ENCODE peak calls at places on chromosomes 7 and 10, in nine cellular contexts. One of them, this sample, is unnamed.

GRCh38 chr10:103991393-103992128 is 24.6 kb downstream of the SLK start:
- DNase-seq in breast epithelium: no peak
- DNase-seq in suprapubic skin: no peak
- DNase-seq in transverse colon: no peak
- DNase-seq in prostate gland: no peak
- DNase-seq in SK-N-SH: no peak
- DNase-seq in K562: no peak
- DNase-seq in HCT116: no peak
- DNase-seq in Panc1: no peak
- DNase-seq in this sample: no peak

GRCh38 chr7:133602291-133602690 is 349.4 kb downstream of the EXOC4 start:
- DNase-seq in suprapubic skin: no peak
- DNase-seq in Panc1: no peak
- DNase-seq in breast epithelium: no peak
- DNase-seq in prostate gland: no peak
- DNase-seq in K562: no peak
- DNase-seq in HCT116: no peak
- DNase-seq in transverse colon: no peak
- DNase-seq in SK-N-SH: no peak
- DNase-seq in this sample: no peak

GRCh38 chr7:134553976-134554375 is 5.1 kb downstream of the AKR1B15 start:
- DNase-seq in transverse colon: no peak
- DNase-seq in SK-N-SH: no peak
- DNase-seq in suprapubic skin: no peak
- DNase-seq in prostate gland: no peak
- DNase-seq in Panc1: no peak
- DNase-seq in breast epithelium: no peak
- DNase-seq in HCT116: no peak
- DNase-seq in K562: peak; percentile 29
- DNase-seq in this sample: no peak

GRCh38 chr7:101871351-101871750 is 53.9 kb downstream of the CUX1 start:
- DNase-seq in HCT116: no peak
- DNase-seq in K562: no peak
- DNase-seq in suprapubic skin: no peak
- DNase-seq in prostate gland: no peak
- DNase-seq in transverse colon: no peak
- DNase-seq in Panc1: no peak
- DNase-seq in SK-N-SH: no peak
- DNase-seq in breast epithelium: no peak
- DNase-seq in this sample: no peak

GRCh38 chr7:30674420-30674819 is 7.8 kb downstream of the CRHR2 start:
- DNase-seq in K562: no peak
- DNase-seq in transverse colon: no peak
- DNase-seq in breast epithelium: no peak
- DNase-seq in Panc1: no peak
- DNase-seq in prostate gland: no peak
- DNase-seq in suprapubic skin: no peak
- DNase-seq in HCT116: no peak
- DNase-seq in SK-N-SH: peak; percentile 62
- DNase-seq in this sample: no peak

GRCh38 chr10:69629897-69630650 is at the start of gene FAM241B:
- DNase-seq in HCT116: peak; percentile 45
- DNase-seq in suprapubic skin: peak; percentile 81
- DNase-seq in SK-N-SH: peak; percentile 97
- DNase-seq in breast epithelium: peak; percentile 78
- DNase-seq in transverse colon: peak; percentile 84
- DNase-seq in prostate gland: peak; percentile 71
- DNase-seq in Panc1: no peak
- DNase-seq in K562: peak; percentile 83
- DNase-seq in this sample: peak; percentile 81

GRCh38 chr10:1183746-1184145 is 127.6 kb downstream of the WDR37 start:
- DNase-seq in transverse colon: no peak
- DNase-seq in prostate gland: no peak
- DNase-seq in K562: no peak
- DNase-seq in HCT116: no peak
- DNase-seq in SK-N-SH: no peak
- DNase-seq in breast epithelium: peak; percentile 33
- DNase-seq in Panc1: no peak
- DNase-seq in suprapubic skin: no peak
- DNase-seq in this sample: no peak

GRCh38 chr10:543131-543530 is 146.3 kb downstream of the DIP2C start:
- DNase-seq in SK-N-SH: peak; percentile 51
- DNase-seq in breast epithelium: no peak
- DNase-seq in HCT116: no peak
- DNase-seq in Panc1: no peak
- DNase-seq in suprapubic skin: no peak
- DNase-seq in K562: no peak
- DNase-seq in prostate gland: no peak
- DNase-seq in transverse colon: no peak
- DNase-seq in this sample: no peak

GRCh38 chr10:126165865-126166264 is 222.4 kb downstream of the ADAM12 start:
- DNase-seq in HCT116: no peak
- DNase-seq in prostate gland: no peak
- DNase-seq in breast epithelium: no peak
- DNase-seq in suprapubic skin: no peak
- DNase-seq in Panc1: no peak
- DNase-seq in transverse colon: no peak
- DNase-seq in K562: no peak
- DNase-seq in SK-N-SH: no peak
- DNase-seq in this sample: no peak

GRCh38 chr7:81244213-81244612 is 325.4 kb upstream of the SEMA3C start:
- DNase-seq in prostate gland: no peak
- DNase-seq in suprapubic skin: no peak
- DNase-seq in SK-N-SH: no peak
- DNase-seq in transverse colon: no peak
- DNase-seq in Panc1: no peak
- DNase-seq in breast epithelium: no peak
- DNase-seq in K562: peak; percentile 20
- DNase-seq in HCT116: peak; percentile 42
- DNase-seq in this sample: no peak

GRCh38 chr7:76220185-76221057 is 18.7 kb downstream of the SRRM3 start:
- DNase-seq in breast epithelium: no peak
- DNase-seq in K562: peak; percentile 52
- DNase-seq in prostate gland: no peak
- DNase-seq in transverse colon: no peak
- DNase-seq in Panc1: no peak
- DNase-seq in SK-N-SH: peak; percentile 81
- DNase-seq in HCT116: no peak
- DNase-seq in suprapubic skin: no peak
- DNase-seq in this sample: no peak

GRCh38 chr7:70285176-70285575 is 686.9 kb downstream of the AUTS2 start:
- DNase-seq in SK-N-SH: no peak
- DNase-seq in Panc1: no peak
- DNase-seq in suprapubic skin: no peak
- DNase-seq in prostate gland: no peak
- DNase-seq in HCT116: no peak
- DNase-seq in breast epithelium: no peak
- DNase-seq in transverse colon: no peak
- DNase-seq in K562: no peak
- DNase-seq in this sample: no peak

GRCh38 chr10:89553064-89553734 is 17.8 kb upstream of the SLC16A12 start:
- DNase-seq in prostate gland: no peak
- DNase-seq in breast epithelium: no peak
- DNase-seq in Panc1: peak; percentile 32
- DNase-seq in HCT116: peak; percentile 82
- DNase-seq in K562: no peak
- DNase-seq in transverse colon: no peak
- DNase-seq in SK-N-SH: no peak
- DNase-seq in suprapubic skin: no peak
- DNase-seq in this sample: no peak

GRCh38 chr10:47058961-47059391 is 147.7 kb downstream of the PTPN20 start:
- DNase-seq in transverse colon: no peak
- DNase-seq in breast epithelium: peak; percentile 34
- DNase-seq in Panc1: no peak
- DNase-seq in prostate gland: no peak
- DNase-seq in suprapubic skin: peak; percentile 67
- DNase-seq in HCT116: no peak
- DNase-seq in K562: no peak
- DNase-seq in SK-N-SH: no peak
- DNase-seq in this sample: no peak

GRCh38 chr7:69095649-69096048 is 502.6 kb upstream of the AUTS2 start:
- DNase-seq in suprapubic skin: no peak
- DNase-seq in breast epithelium: no peak
- DNase-seq in SK-N-SH: no peak
- DNase-seq in transverse colon: no peak
- DNase-seq in prostate gland: no peak
- DNase-seq in Panc1: no peak
- DNase-seq in HCT116: no peak
- DNase-seq in K562: no peak
- DNase-seq in this sample: no peak

GRCh38 chr7:77797734-77798393 is 370 bp downstream of the TMEM60 start:
- DNase-seq in HCT116: no peak
- DNase-seq in Panc1: no peak
- DNase-seq in SK-N-SH: peak; percentile 30
- DNase-seq in prostate gland: no peak
- DNase-seq in breast epithelium: no peak
- DNase-seq in K562: peak; percentile 56
- DNase-seq in transverse colon: peak; percentile 47
- DNase-seq in suprapubic skin: no peak
- DNase-seq in this sample: peak; percentile 93

GRCh38 chr10:18738835-18739234 is 79.6 kb downstream of the ARL5B start:
- DNase-seq in Panc1: no peak
- DNase-seq in prostate gland: no peak
- DNase-seq in suprapubic skin: no peak
- DNase-seq in K562: no peak
- DNase-seq in breast epithelium: no peak
- DNase-seq in HCT116: no peak
- DNase-seq in transverse colon: no peak
- DNase-seq in SK-N-SH: no peak
- DNase-seq in this sample: no peak

GRCh38 chr7:77427996-77428603 is 12.0 kb upstream of the GSAP start:
- DNase-seq in suprapubic skin: no peak
- DNase-seq in prostate gland: no peak
- DNase-seq in K562: no peak
- DNase-seq in transverse colon: peak; percentile 19
- DNase-seq in breast epithelium: no peak
- DNase-seq in SK-N-SH: no peak
- DNase-seq in HCT116: no peak
- DNase-seq in Panc1: no peak
- DNase-seq in this sample: no peak

GRCh38 chr10:78410046-78410965 is 376.6 kb downstream of the RPS24 start:
- DNase-seq in Panc1: no peak
- DNase-seq in SK-N-SH: no peak
- DNase-seq in transverse colon: no peak
- DNase-seq in suprapubic skin: peak; percentile 61
- DNase-seq in HCT116: no peak
- DNase-seq in breast epithelium: no peak
- DNase-seq in prostate gland: no peak
- DNase-seq in K562: no peak
- DNase-seq in this sample: no peak

GRCh38 chr7:30750574-30751256 is 1.2 kb upstream of the INMT start:
- DNase-seq in transverse colon: peak; percentile 62
- DNase-seq in Panc1: no peak
- DNase-seq in HCT116: no peak
- DNase-seq in K562: no peak
- DNase-seq in breast epithelium: no peak
- DNase-seq in SK-N-SH: no peak
- DNase-seq in suprapubic skin: no peak
- DNase-seq in prostate gland: peak; percentile 17
- DNase-seq in this sample: no peak

GRCh38 chr10:43202657-43203490 is 64.0 kb downstream of the RASGEF1A start:
- DNase-seq in prostate gland: no peak
- DNase-seq in SK-N-SH: peak; percentile 29
- DNase-seq in HCT116: no peak
- DNase-seq in transverse colon: peak; percentile 46
- DNase-seq in K562: peak; percentile 95
- DNase-seq in suprapubic skin: peak; percentile 79
- DNase-seq in Panc1: no peak
- DNase-seq in breast epithelium: peak; percentile 50
- DNase-seq in this sample: no peak

GRCh38 chr7:130899638-130900401 is 165.8 kb upstream of the KLF14 start:
- DNase-seq in K562: no peak
- DNase-seq in suprapubic skin: no peak
- DNase-seq in SK-N-SH: no peak
- DNase-seq in transverse colon: peak; percentile 83
- DNase-seq in Panc1: peak; percentile 72
- DNase-seq in breast epithelium: no peak
- DNase-seq in prostate gland: no peak
- DNase-seq in HCT116: no peak
- DNase-seq in this sample: no peak
- TF ChIP-seq POLR2AphosphoS5 in K562: no peak
- TF ChIP-seq POLR2AphosphoS5 in suprapubic skin: no peak
- TF ChIP-seq POLR2AphosphoS5 in SK-N-SH: peak; percentile 64
- TF ChIP-seq POLR2AphosphoS5 in transverse colon: peak; percentile 76
- TF ChIP-seq POLR2AphosphoS5 in Panc1: peak; percentile 36
- TF ChIP-seq POLR2AphosphoS5 in breast epithelium: no peak
- TF ChIP-seq POLR2AphosphoS5 in prostate gland: peak; percentile 64
- TF ChIP-seq POLR2AphosphoS5 in HCT116: peak; percentile 63
- TF ChIP-seq POLR2AphosphoS5 in this sample: no peak

GRCh38 chr7:157703534-157704195 is 366.9 kb downstream of the DNAJB6 start:
- DNase-seq in Panc1: no peak
- DNase-seq in K562: no peak
- DNase-seq in suprapubic skin: peak; percentile 61
- DNase-seq in HCT116: no peak
- DNase-seq in breast epithelium: peak; percentile 20
- DNase-seq in transverse colon: peak; percentile 2
- DNase-seq in SK-N-SH: no peak
- DNase-seq in prostate gland: no peak
- DNase-seq in this sample: no peak
- H3K9me3 ChIP-seq in Panc1: no peaks in the 10 kb centered on the region
- H3K9me3 ChIP-seq in K562: no peaks in the 10 kb centered on the region
- H3K9me3 ChIP-seq in suprapubic skin: no peaks in the 10 kb centered on the region
- H3K9me3 ChIP-seq in HCT116: no peaks in the 10 kb centered on the region
- H3K9me3 ChIP-seq in breast epithelium: no peaks in the 10 kb centered on the region
- H3K9me3 ChIP-seq in transverse colon: no peaks in the 10 kb centered on the region
- H3K9me3 ChIP-seq in SK-N-SH: no peaks in the 10 kb centered on the region
- H3K9me3 ChIP-seq in prostate gland: no peaks in the 10 kb centered on the region
- H3K9me3 ChIP-seq in this sample: no peaks in the 10 kb centered on the region

DNA sequence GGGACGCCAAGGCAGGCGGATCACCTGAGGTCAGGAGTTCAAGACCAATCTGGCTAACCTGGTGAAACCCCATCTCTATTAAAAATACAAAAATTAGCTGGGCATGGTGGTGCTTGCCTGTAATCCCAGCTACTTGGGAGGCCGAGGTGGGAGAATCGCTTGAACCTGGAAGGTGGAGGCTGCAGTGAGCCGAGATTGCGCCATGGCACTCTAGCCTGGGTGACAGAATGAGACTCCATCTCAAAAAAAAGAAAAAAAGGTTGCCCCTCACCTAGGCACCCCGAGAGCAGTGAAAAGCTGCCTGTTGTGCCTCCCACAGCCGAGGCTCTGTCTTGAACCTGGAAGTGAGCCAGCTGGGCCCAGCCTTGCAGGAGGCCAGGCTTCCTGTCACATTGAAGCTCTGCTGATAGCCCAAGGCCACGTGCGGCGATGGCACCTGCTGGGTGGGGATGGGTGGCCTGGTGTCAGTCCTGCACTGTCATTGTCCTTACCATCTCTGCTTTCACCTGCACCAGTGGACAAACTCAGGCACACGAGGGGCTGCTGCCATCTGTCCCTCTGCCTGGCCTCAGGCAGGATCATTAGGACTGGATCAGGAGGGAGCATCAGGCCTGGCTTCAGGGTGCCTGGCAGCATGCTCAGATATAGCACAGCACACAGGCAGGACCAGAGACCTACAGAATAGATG is 37.8 kb downstream of the DNAJB12 start:
- DNase-seq in K562: peak; percentile 86
- DNase-seq in prostate gland: peak; percentile 50
- DNase-seq in HCT116: no peak
- DNase-seq in Panc1: no peak
- DNase-seq in transverse colon: peak; percentile 84
- DNase-seq in suprapubic skin: no peak
- DNase-seq in breast epithelium: no peak
- DNase-seq in SK-N-SH: peak; percentile 79
- DNase-seq in this sample: no peak
- H3K4me3 ChIP-seq in K562: no peak overlapping the region
- H3K4me3 ChIP-seq in prostate gland: no peak overlapping the region
- H3K4me3 ChIP-seq in HCT116: no peak overlapping the region
- H3K4me3 ChIP-seq in Panc1: no peak overlapping the region
- H3K4me3 ChIP-seq in transverse colon: no peak overlapping the region
- H3K4me3 ChIP-seq in suprapubic skin: no peak overlapping the region
- H3K4me3 ChIP-seq in breast epithelium: no peak overlapping the region
- H3K4me3 ChIP-seq in SK-N-SH: no peak overlapping the region
- H3K4me3 ChIP-seq in this sample: no peak overlapping the region

GRCh38 chr7:74494076-74494548 is 40.4 kb downstream of the GTF2IRD1 start:
- DNase-seq in Panc1: no peak
- DNase-seq in breast epithelium: no peak
- DNase-seq in SK-N-SH: no peak
- DNase-seq in K562: no peak
- DNase-seq in suprapubic skin: no peak
- DNase-seq in HCT116: no peak
- DNase-seq in transverse colon: no peak
- DNase-seq in prostate gland: no peak
- DNase-seq in this sample: no peak
- TF ChIP-seq POLR2AphosphoS5 in Panc1: no peak
- TF ChIP-seq POLR2AphosphoS5 in breast epithelium: no peak
- TF ChIP-seq POLR2AphosphoS5 in SK-N-SH: no peak
- TF ChIP-seq POLR2AphosphoS5 in K562: no peak
- TF ChIP-seq POLR2AphosphoS5 in suprapubic skin: no peak
- TF ChIP-seq POLR2AphosphoS5 in HCT116: no peak
- TF ChIP-seq POLR2AphosphoS5 in transverse colon: no peak
- TF ChIP-seq POLR2AphosphoS5 in prostate gland: no peak
- TF ChIP-seq POLR2AphosphoS5 in this sample: no peak

This sample was measured in esophagus muscularis mucosa.